ENCODE peak calls at places on chromosomes 5 and 9, in seven cellular contexts. T is stomach, U is uterus, S is AG04450, L is upper lobe of right lung, Q is A673, A is psoas muscle. E is an unnamed sample.

GRCh38 chr5:94228791-94229190 is 389.6 kb downstream of the KIAA0825 start:
- DNase-seq in T (no peak), U (no peak), S (no peak), L (no peak), Q (no peak), A (no peak), E (no peak)

GRCh38 chr9:128703616-128704355 is 1.5 kb downstream of the PKN3 start:
- DNase-seq in T (peak), U (peak), S (no peak), L (peak), Q (no peak), A (peak), E (no peak)

GRCh38 chr9:31745468-31745867 is 639.0 kb upstream of the ACO1 start:
- DNase-seq in T (no peak), U (no peak), S (no peak), L (no peak), Q (no peak), A (no peak), E (no peak)

GRCh38 chr5:97167435-97167834 is 15.6 kb downstream of the RIOK2 start:
- DNase-seq in T (no peak), U (no peak), S (no peak), L (no peak), Q (no peak), A (no peak), E (no peak)

GRCh38 chr9:129252937-129253819 is 75.1 kb upstream of the IER5L start:
- DNase-seq in T (no peak), U (peak), S (no peak), L (peak), Q (no peak), A (peak), E (no peak)

GRCh38 chr5:141669519-141669918 is 12.5 kb downstream of the ARAP3 start:
- DNase-seq in T (no peak), U (no peak), S (no peak), L (no peak), Q (no peak), A (no peak), E (no peak)

GRCh38 chr9:116286287-116286686 is 132.7 kb downstream of the PAPPA start:
- DNase-seq in T (no peak), U (no peak), S (no peak), L (no peak), Q (peak), A (no peak), E (no peak)

GRCh38 chr5:138975098-138975847 is 100.1 kb upstream of the LRRTM2 start:
- DNase-seq in T (no peak), U (peak), S (peak), L (no peak), Q (no peak), A (peak), E (peak)

GRCh38 chr5:151678146-151678545 is 8.6 kb downstream of the SPARC start:
- DNase-seq in T (no peak), U (no peak), S (no peak), L (no peak), Q (no peak), A (peak), E (no peak)

GRCh38 chr9:133141833-133142594 is 21.0 kb upstream of the RALGDS start:
- DNase-seq in T (peak), U (no peak), S (no peak), L (peak), Q (no peak), A (peak), E (no peak)

GRCh38 chr5:122924203-122924602 is 78.8 kb downstream of the SNX24 start:
- DNase-seq in T (no peak), U (no peak), S (no peak), L (no peak), Q (no peak), A (no peak), E (no peak)

GRCh38 chr5:57442080-57442839 is 40.4 kb downstream of the ACTBL2 start:
- DNase-seq in T (no peak), U (no peak), S (peak), L (no peak), Q (peak), A (no peak), E (peak)

GRCh38 chr5:59768204-59769040 is 125.1 kb downstream of the PDE4D start:
- DNase-seq in T (peak), U (peak), S (no peak), L (peak), Q (peak), A (peak), E (peak)

GRCh38 chr5:83547156-83547555 is 75.6 kb downstream of the VCAN start:
- DNase-seq in T (no peak), U (no peak), S (no peak), L (no peak), Q (no peak), A (no peak), E (peak)

GRCh38 chr5:91332267-91333044 is 50.7 kb downstream of the ARRDC3 start:
- DNase-seq in T (no peak), U (no peak), S (no peak), L (no peak), Q (no peak), A (no peak), E (peak)

GRCh38 chr9:137606005-137606601 is 617 bp downstream of the ARRDC1 start:
- DNase-seq in T (peak), U (no peak), S (no peak), L (peak), Q (no peak), A (peak), E (no peak)

GRCh38 chr5:62354028-62354874 is 48.2 kb downstream of the KIF2A start:
- DNase-seq in T (no peak), U (no peak), S (peak), L (no peak), Q (peak), A (no peak), E (peak)

GRCh38 chr5:1785984-1786383 is 13.7 kb downstream of the MRPL36 start:
- DNase-seq in T (no peak), U (no peak), S (no peak), L (peak), Q (no peak), A (no peak), E (no peak)

GRCh38 chr9:98057095-98057799 is 715 bp downstream of the NANS start:
- DNase-seq in T (no peak), U (no peak), S (no peak), L (no peak), Q (peak), A (no peak), E (no peak)

GRCh38 chr9:71145179-71145578 is 23.8 kb upstream of the TRPM3 start:
- DNase-seq in T (peak), U (no peak), S (no peak), L (no peak), Q (peak), A (no peak), E (no peak)

GRCh38 chr5:103031607-103032006 is 88.3 kb downstream of the GIN1 start:
- DNase-seq in T (no peak), U (no peak), S (no peak), L (no peak), Q (no peak), A (no peak), E (no peak)

GRCh38 chr5:143820451-143820850 is 8.5 kb downstream of the HMHB1 start:
- DNase-seq in T (no peak), U (no peak), S (no peak), L (no peak), Q (no peak), A (no peak), E (no peak)

GRCh38 chr5:160048131-160048530 is 39.2 kb downstream of the TTC1 start:
- DNase-seq in T (no peak), U (peak), S (no peak), L (no peak), Q (no peak), A (peak), E (no peak)

GRCh38 chr9:6944093-6944551 is 186.3 kb downstream of the KDM4C start:
- DNase-seq in T (no peak), U (no peak), S (no peak), L (no peak), Q (peak), A (no peak), E (peak)

GRCh38 chr9:69319324-69320040 is 5.5 kb upstream of the ENTREP1 start:
- DNase-seq in T (no peak), U (no peak), S (no peak), L (no peak), Q (no peak), A (no peak), E (no peak)

GRCh38 chr5:58346001-58346400 is 113.9 kb downstream of the PLK2 start:
- DNase-seq in T (no peak), U (no peak), S (no peak), L (no peak), Q (no peak), A (no peak), E (no peak)

GRCh38 chr5:123223906-123224305 is 134.9 kb downstream of the PRDM6 start:
- DNase-seq in T (no peak), U (no peak), S (no peak), L (no peak), Q (no peak), A (no peak), E (no peak)

GRCh38 chr5:72085319-72085718 is 22.0 kb upstream of the MAP1B start:
- DNase-seq in T (no peak), U (no peak), S (no peak), L (no peak), Q (no peak), A (no peak), E (no peak)

GRCh38 chr5:13357937-13358336 is 586.6 kb downstream of the DNAH5 start:
- DNase-seq in T (no peak), U (no peak), S (no peak), L (no peak), Q (no peak), A (no peak), E (no peak)

GRCh38 chr9:122318284-122318683 is 52.5 kb upstream of the PTGS1 start:
- DNase-seq in T (no peak), U (no peak), S (no peak), L (no peak), Q (no peak), A (no peak), E (peak)

GRCh38 chr5:151150484-151151262 is 6.9 kb downstream of the ANXA6 start:
- DNase-seq in T (peak), U (peak), S (no peak), L (no peak), Q (peak), A (peak), E (peak)

GRCh38 chr9:18115131-18115530 is 358.8 kb upstream of the ADAMTSL1 start:
- DNase-seq in T (no peak), U (peak), S (no peak), L (no peak), Q (no peak), A (no peak), E (peak)

GRCh38 chr9:121281614-121282291 is 13.8 kb downstream of the GSN start:
- DNase-seq in T (peak), U (peak), S (no peak), L (peak), Q (no peak), A (peak), E (no peak)

GRCh38 chr9:16618524-16618923 is 251.9 kb downstream of the BNC2 start:
- DNase-seq in T (no peak), U (no peak), S (no peak), L (no peak), Q (no peak), A (no peak), E (no peak)

GRCh38 chr9:12702160-12702758 is 9.1 kb downstream of the TYRP1 start:
- DNase-seq in T (no peak), U (peak), S (no peak), L (no peak), Q (peak), A (peak), E (peak)

GRCh38 chr5:128271859-128272446 is 188.4 kb downstream of the SLC12A2 start:
- DNase-seq in T (no peak), U (no peak), S (no peak), L (no peak), Q (no peak), A (no peak), E (peak)

DNA sequence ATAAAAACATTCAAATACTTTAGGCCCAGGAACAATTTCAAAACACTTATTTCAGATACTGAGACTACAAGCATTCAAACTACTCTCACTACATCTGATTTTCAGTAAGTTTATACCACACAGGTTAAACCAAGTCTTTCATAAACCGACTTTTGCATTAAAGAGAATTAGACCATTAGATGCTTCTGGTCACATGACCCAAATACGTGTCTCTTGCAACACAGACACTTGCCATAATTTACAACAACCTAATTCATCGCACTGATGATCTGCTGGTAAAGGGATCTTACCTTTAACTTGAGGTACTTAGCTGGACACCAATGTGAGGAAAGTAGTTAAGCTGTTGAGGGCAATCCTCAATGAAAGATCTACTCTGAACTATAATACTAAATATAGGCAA is 3.2 kb downstream of the HNRNPH1 start:
- DNase-seq in T (no peak), U (no peak), S (no peak), L (no peak), Q (no peak), A (no peak), E (no peak)
- H3K4me3 ChIP-seq in T (peak), U (no peak), S (peak), L (peak), Q (peak), A (peak), E (peak)

GRCh38 chr5:176700239-176700847 is 53.1 kb downstream of the TSPAN17 start:
- DNase-seq in T (no peak), U (no peak), S (no peak), L (no peak), Q (peak), A (no peak), E (no peak)
- TF ChIP-seq CTCF in T (no peak), U (peak), S (peak), L (peak), Q (peak), A (no peak), E (peak)

GRCh38 chr5:169748189-169748588 is 111.1 kb downstream of the DOCK2 start:
- DNase-seq in T (no peak), U (no peak), S (no peak), L (no peak), Q (no peak), A (no peak), E (no peak)

GRCh38 chr5:169746147-169746694 is 109.1 kb downstream of the DOCK2 start:
- DNase-seq in T (no peak), U (no peak), S (no peak), L (no peak), Q (no peak), A (no peak), E (no peak)

GRCh38 chr5:169742773-169743296 is 105.8 kb downstream of the DOCK2 start:
- DNase-seq in T (no peak), U (no peak), S (peak), L (no peak), Q (no peak), A (no peak), E (peak)

GRCh38 chr5:169744336-169744735 is 107.3 kb downstream of the DOCK2 start:
- DNase-seq in T (no peak), U (no peak), S (no peak), L (no peak), Q (no peak), A (no peak), E (no peak)

GRCh38 chr5:169745441-169746146 is 108.5 kb downstream of the DOCK2 start:
- DNase-seq in T (no peak), U (no peak), S (no peak), L (no peak), Q (no peak), A (no peak), E (peak)
- H3K4me3 ChIP-seq in T (no peak), U (no peak), S (no peak), L (no peak), Q (no peak), A (no peak), E (no peak)

DNA sequence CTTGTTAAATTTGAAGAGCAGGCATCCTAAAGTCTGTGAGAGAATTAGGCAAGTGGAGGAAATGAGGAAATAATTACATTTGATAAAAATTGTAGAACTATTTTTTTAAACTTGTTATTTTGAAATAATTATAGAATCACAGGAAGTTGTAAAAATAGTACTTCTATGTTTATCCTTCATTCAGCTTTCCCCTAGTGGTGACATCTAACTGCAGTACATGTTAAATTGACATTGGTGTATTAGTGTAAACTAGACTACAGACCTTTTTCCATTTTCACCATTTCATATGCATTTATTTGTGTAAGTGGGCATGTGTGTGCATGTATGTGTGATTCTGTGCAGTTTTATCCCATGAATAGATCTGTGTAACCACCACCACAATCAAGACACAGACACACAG is 51.6 kb downstream of the F2RL2 start:
- DNase-seq in T (no peak), U (no peak), S (no peak), L (no peak), Q (peak), A (no peak), E (no peak)
- TF ChIP-seq CTCF in T (no peak), U (no peak), S (no peak), L (no peak), Q (peak), A (no peak), E (no peak)

GRCh38 chr5:82467006-82467561 is 188.9 kb upstream of the RPS23 start:
- DNase-seq in T (no peak), U (peak), S (no peak), L (no peak), Q (no peak), A (no peak), E (no peak)
- H3K4me3 ChIP-seq in T (no peak), U (no peak), S (no peak), L (no peak), Q (no peak), A (peak), E (no peak)

GRCh38 chr5:137834498-137834897 is 33.2 kb upstream of the MYOT start:
- DNase-seq in T (no peak), U (no peak), S (no peak), L (no peak), Q (no peak), A (no peak), E (no peak)

GRCh38 chr5:137832416-137832815 is 35.2 kb upstream of the MYOT start:
- DNase-seq in T (no peak), U (no peak), S (no peak), L (no peak), Q (no peak), A (no peak), E (no peak)

GRCh38 chr5:137828664-137829063 is 39.0 kb upstream of the MYOT start:
- DNase-seq in T (no peak), U (no peak), S (no peak), L (no peak), Q (no peak), A (no peak), E (no peak)

GRCh38 chr5:137833463-137833862 is 34.2 kb upstream of the MYOT start:
- DNase-seq in T (no peak), U (peak), S (no peak), L (no peak), Q (no peak), A (no peak), E (peak)

GRCh38 chr5:137831526-137831925 is 36.1 kb upstream of the MYOT start:
- DNase-seq in T (no peak), U (no peak), S (no peak), L (no peak), Q (no peak), A (no peak), E (no peak)
- TF ChIP-seq CTCF in T (no peak), U (no peak), S (no peak), L (peak), Q (peak), A (peak), E (no peak)

GRCh38 chr9:124047106-124047716 is 35.6 kb downstream of the LHX2 start:
- DNase-seq in T (no peak), U (no peak), S (no peak), L (no peak), Q (peak), A (no peak), E (no peak)

GRCh38 chr9:124045830-124046177 is 34.2 kb downstream of the LHX2 start:
- DNase-seq in T (no peak), U (no peak), S (no peak), L (no peak), Q (no peak), A (no peak), E (no peak)

GRCh38 chr9:124044448-124044847 is 32.9 kb downstream of the LHX2 start:
- DNase-seq in T (no peak), U (no peak), S (no peak), L (no peak), Q (no peak), A (no peak), E (no peak)

GRCh38 chr9:124046189-124046588 is 34.6 kb downstream of the LHX2 start:
- DNase-seq in T (no peak), U (no peak), S (no peak), L (no peak), Q (no peak), A (no peak), E (no peak)

GRCh38 chr9:124045076-124045829 is 33.7 kb downstream of the LHX2 start:
- DNase-seq in T (peak), U (peak), S (no peak), L (peak), Q (peak), A (peak), E (no peak)
- H3K4me3 ChIP-seq in T (peak), U (peak), S (peak), L (peak), Q (peak), A (peak), E (peak)

GRCh38 chr5:20230010-20230409 is 242.0 kb upstream of the CDH18 start:
- DNase-seq in T (no peak), U (no peak), S (no peak), L (no peak), Q (no peak), A (no peak), E (no peak)

GRCh38 chr5:20229286-20230005 is 241.4 kb upstream of the CDH18 start:
- DNase-seq in T (no peak), U (no peak), S (no peak), L (no peak), Q (no peak), A (no peak), E (no peak)

GRCh38 chr5:20231040-20231439 is 243.0 kb upstream of the CDH18 start:
- DNase-seq in T (no peak), U (no peak), S (no peak), L (no peak), Q (no peak), A (no peak), E (no peak)
- TF ChIP-seq CTCF in T (no peak), U (no peak), S (peak), L (no peak), Q (no peak), A (no peak), E (peak)

GRCh38 chr9:86282077-86282978 is at the start of gene ISCA1:
- DNase-seq in T (peak), U (peak), S (peak), L (peak), Q (peak), A (peak), E (peak)

GRCh38 chr9:86282979-86283535 is 719 bp upstream of the ISCA1 start:
- DNase-seq in T (no peak), U (no peak), S (peak), L (no peak), Q (peak), A (no peak), E (peak)

GRCh38 chr9:86279839-86280238 is 2.5 kb downstream of the ISCA1 start:
- DNase-seq in T (no peak), U (no peak), S (no peak), L (no peak), Q (no peak), A (no peak), E (no peak)

GRCh38 chr9:86281577-86282076 is 711 bp downstream of the ISCA1 start:
- DNase-seq in T (no peak), U (no peak), S (no peak), L (no peak), Q (no peak), A (no peak), E (no peak)

GRCh38 chr9:86280580-86280979 is 1.8 kb downstream of the ISCA1 start:
- DNase-seq in T (no peak), U (no peak), S (no peak), L (no peak), Q (no peak), A (no peak), E (no peak)
- H3K4me3 ChIP-seq in T (no peak), U (no peak), S (no peak), L (peak), Q (peak), A (peak), E (no peak)

GRCh38 chr5:145921211-145921610 is 15.2 kb upstream of the SH3RF2 start:
- DNase-seq in T (no peak), U (no peak), S (no peak), L (no peak), Q (no peak), A (no peak), E (no peak)
- TF ChIP-seq CTCF in T (no peak), U (no peak), S (no peak), L (no peak), Q (no peak), A (no peak), E (no peak)

E was measured in astrocyte of the cerebellum.